ENCODE peak calls at places on chromosome 5, in ten cellular contexts. R is fibroblast of lung, T is lower lobe of right lung, E is colonic mucosa, B is ovary, N is hepatocyte, P is ascending aorta, X is body of pancreas, V is endodermal cell, A is H9. G is an unnamed sample.

GRCh38 chr5:172005708-172006377 is 595 bp downstream of the FBXW11 start:
- DNase-seq in R (no peak), T (peak; percentile 51), E (peak; percentile 50), B (peak; percentile 62), N (peak; percentile 53), P (peak; percentile 72), X (peak; percentile 37), V (peak; percentile 76), A (peak; percentile 39), G (peak; percentile 19)

GRCh38 chr5:57575839-57576238 is 93.2 kb upstream of the ACTBL2 start:
- DNase-seq in R (no peak), T (no peak), E (no peak), B (no peak), N (no peak), P (no peak), X (no peak), V (no peak), A (no peak), G (no peak)

GRCh38 chr5:133340822-133341221 is 271.5 kb downstream of the FSTL4 start:
- DNase-seq in R (no peak), T (no peak), E (no peak), B (no peak), N (no peak), P (no peak), X (no peak), V (no peak), A (no peak), G (no peak)

GRCh38 chr5:106135473-106135872 is 1535.3 kb downstream of the EFNA5 start:
- DNase-seq in R (no peak), T (no peak), E (no peak), B (no peak), N (no peak), P (no peak), X (no peak), V (no peak), A (no peak), G (no peak)

GRCh38 chr5:103340717-103341397 is 82.3 kb downstream of the MACIR start:
- DNase-seq in R (no peak), T (no peak), E (no peak), B (no peak), N (no peak), P (no peak), X (no peak), V (no peak), A (no peak), G (no peak)

GRCh38 chr5:144390133-144390532 is 219.5 kb downstream of the KCTD16 start:
- DNase-seq in R (peak; percentile 3), T (no peak), E (no peak), B (no peak), N (peak; percentile 37), P (no peak), X (peak; percentile 49), V (peak; percentile 64), A (peak; percentile 32), G (no peak)

GRCh38 chr5:178285399-178286225 is 53.0 kb upstream of the PHYKPL start:
- DNase-seq in R (no peak), T (peak; percentile 39), E (no peak), B (no peak), N (no peak), P (no peak), X (no peak), V (no peak), A (no peak), G (no peak)

GRCh38 chr5:98503582-98503981 is 269.9 kb upstream of the RGMB start:
- DNase-seq in R (no peak), T (no peak), E (no peak), B (no peak), N (no peak), P (no peak), X (peak; percentile 18), V (no peak), A (no peak), G (no peak)

GRCh38 chr5:134527156-134527960 is 1.9 kb downstream of the JADE2 start:
- DNase-seq in R (peak; percentile 94), T (peak; percentile 85), E (peak; percentile 87), B (peak; percentile 88), N (peak; percentile 93), P (peak; percentile 92), X (peak; percentile 74), V (peak; percentile 98), A (peak; percentile 97), G (peak; percentile 88)

GRCh38 chr5:134524826-134525686 is at the start of gene JADE2:
- DNase-seq in R (peak; percentile 84), T (peak; percentile 83), E (peak; percentile 79), B (peak; percentile 83), N (peak; percentile 84), P (peak; percentile 81), X (peak; percentile 78), V (peak; percentile 82), A (peak; percentile 57), G (peak; percentile 73)

GRCh38 chr5:134527961-134528424 is 2.5 kb downstream of the JADE2 start:
- DNase-seq in R (no peak), T (no peak), E (peak; percentile 23), B (no peak), N (no peak), P (no peak), X (peak; percentile 31), V (no peak), A (no peak), G (no peak)

GRCh38 chr5:134525687-134526482 is 415 bp downstream of the JADE2 start:
- DNase-seq in R (peak; percentile 86), T (peak; percentile 84), E (peak; percentile 71), B (peak; percentile 83), N (peak; percentile 89), P (peak; percentile 90), X (peak; percentile 81), V (peak; percentile 88), A (peak; percentile 70), G (peak; percentile 76)

DNA sequence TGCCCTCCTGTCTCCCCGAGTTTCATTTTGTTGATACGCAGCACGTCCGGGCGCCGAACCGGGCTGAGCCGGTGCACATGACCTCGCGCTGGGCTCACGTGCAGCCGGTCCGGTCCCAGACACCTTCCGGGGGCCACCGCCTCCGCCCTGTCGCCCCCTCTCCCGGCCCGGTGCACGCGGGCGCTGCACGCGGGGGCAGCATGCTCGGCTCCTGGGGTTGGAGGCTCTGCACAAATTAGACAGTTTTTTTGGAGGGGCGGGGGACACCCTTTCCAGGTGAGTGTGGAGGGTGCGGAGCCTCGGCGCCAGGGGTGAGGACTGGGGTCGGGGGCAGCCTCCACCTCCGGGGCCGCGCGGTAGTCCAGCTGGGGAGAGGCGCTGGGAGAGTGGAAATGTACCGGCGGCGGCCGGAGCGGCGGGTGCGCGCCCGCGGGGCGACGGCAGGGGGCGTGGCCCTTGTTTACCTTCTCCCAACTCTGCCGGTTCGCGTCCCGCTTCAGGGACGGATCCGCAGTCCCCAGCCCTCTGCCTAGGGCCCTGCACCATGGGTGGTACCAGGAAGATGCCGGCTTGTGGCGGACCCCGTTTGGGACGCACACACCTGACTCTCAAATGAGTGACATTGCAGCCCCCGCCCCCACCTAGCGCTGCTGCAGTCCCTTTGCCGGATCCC is 1.1 kb downstream of the JADE2 start:
- DNase-seq in R (no peak), T (peak; percentile 90), E (peak; percentile 87), B (peak; percentile 84), N (peak; percentile 90), P (peak; percentile 90), X (peak; percentile 82), V (peak; percentile 97), A (peak; percentile 95), G (peak; percentile 82)
- TF ChIP-seq CTCF in R (peak; percentile 33), T (peak; percentile 50), E (peak; percentile 67), B (peak; percentile 68), N (peak; percentile 32), P (peak; percentile 45), X (peak; percentile 66), V (peak; percentile 77), A (peak; percentile 65), G (peak; percentile 70)

GRCh38 chr5:14256756-14257393 is 113.7 kb downstream of the TRIO start:
- DNase-seq in R (no peak), T (no peak), E (no peak), B (no peak), N (no peak), P (no peak), X (no peak), V (no peak), A (no peak), G (no peak)
- H3K4me1 ChIP-seq in R (peaks cover 18% of the 10 kb centered on the region), T (peaks cover 23% of the 10 kb centered on the region), E (no peaks in the 10 kb centered on the region), B (peaks cover 15% of the 10 kb centered on the region), N (peaks cover 5% of the 10 kb centered on the region), P (peaks cover 37% of the 10 kb centered on the region), X (no peaks in the 10 kb centered on the region), V (peaks cover 17% of the 10 kb centered on the region), A (peaks cover 27% of the 10 kb centered on the region), G (peaks cover 98% of the 10 kb centered on the region)

DNA sequence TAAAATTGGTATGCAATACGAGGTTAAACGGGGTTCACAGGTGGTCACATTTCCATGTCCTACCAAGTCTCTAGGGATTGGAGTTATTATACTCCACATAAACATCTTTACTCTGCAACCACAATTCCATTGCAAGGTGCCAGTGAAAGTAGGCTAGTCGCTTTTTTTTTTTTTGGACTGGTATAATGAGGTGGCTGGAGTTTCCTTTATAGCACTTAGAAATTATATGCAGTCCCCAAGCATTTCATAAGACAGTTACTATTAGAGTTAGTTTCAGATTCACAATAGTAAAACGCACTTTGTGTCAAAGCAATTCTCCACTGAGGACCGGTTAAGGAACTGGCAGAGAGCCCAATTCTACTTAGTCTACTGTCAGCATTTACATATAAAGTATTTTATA is 1.4 kb downstream of the MEF2C start:
- DNase-seq in R (peak; percentile 41), T (no peak), E (no peak), B (no peak), N (no peak), P (no peak), X (no peak), V (no peak), A (no peak), G (no peak)
- H3K27ac ChIP-seq in R (no peak overlapping the region), T (peak overlapping the region; percentile 86), E (peak overlapping the region; percentile 80), B (peak overlapping the region; percentile 82), N (no peak overlapping the region), P (peak overlapping the region; percentile 90), X (peak overlapping the region; percentile 61), V (no peak overlapping the region), A (no peak overlapping the region), G (peak overlapping the region; percentile 94)

GRCh38 chr5:11619339-11620028 is 284.8 kb downstream of the CTNND2 start:
- DNase-seq in R (no peak), T (no peak), E (no peak), B (no peak), N (peak; percentile 41), P (no peak), X (no peak), V (no peak), A (no peak), G (no peak)

GRCh38 chr5:11622785-11623184 is 281.5 kb downstream of the CTNND2 start:
- DNase-seq in R (no peak), T (no peak), E (no peak), B (no peak), N (no peak), P (no peak), X (no peak), V (no peak), A (no peak), G (no peak)

GRCh38 chr5:11620172-11620571 is 284.1 kb downstream of the CTNND2 start:
- DNase-seq in R (no peak), T (no peak), E (no peak), B (no peak), N (no peak), P (no peak), X (no peak), V (peak; percentile 50), A (peak; percentile 28), G (no peak)

DNA sequence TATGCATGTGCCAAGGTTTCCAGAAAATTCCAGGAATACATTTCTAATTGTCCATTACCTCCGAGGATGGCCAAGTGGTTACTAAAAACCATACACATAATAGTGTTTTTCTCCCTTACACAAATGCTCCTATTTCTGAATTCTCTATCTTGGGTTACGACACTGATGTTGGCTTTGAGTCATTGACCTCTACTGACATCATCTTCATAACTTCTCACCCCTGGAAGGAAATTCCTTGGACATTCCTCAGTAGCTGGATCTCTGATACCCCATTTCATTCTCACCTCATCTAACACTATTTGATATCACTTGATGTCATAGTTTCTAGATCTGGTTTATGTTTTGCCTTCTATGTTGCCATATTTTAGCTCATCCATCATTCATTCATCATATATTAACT is 287.2 kb downstream of the CTNND2 start:
- DNase-seq in R (no peak), T (no peak), E (no peak), B (no peak), N (no peak), P (no peak), X (no peak), V (no peak), A (no peak), G (no peak)
- TF ChIP-seq CTCF in R (no peak), T (no peak), E (no peak), B (no peak), N (no peak), P (no peak), X (no peak), V (no peak), A (no peak), G (no peak)